ENCODE peak calls at places on chromosome 11, in ten cellular contexts. E is HCT116; G is activated CD8-positive, alpha-beta memory T cell treated with anti-CD3 and anti-CD28 coated beads, Interleukin-2, amount 50 U/mL, for 4 hours; V is GM23248; P is SHP77; W is H4; D is H7; J is stimulated activated CD4-positive, alpha-beta T cell treated with anti-CD3 and anti-CD28 coated beads, Interleukin-1b, Interleukin-23, amount 100 ng/mL, for 1 hour; R is activated T-cell treated with anti-CD3 and anti-CD28 coated beads, Interleukin-2, amount 50 U/mL, for 4 hours; S is T47D. T is an unnamed sample.

GRCh38 chr11:122782222-122782621 is 56.1 kb upstream of the CRTAM start:
- DNase-seq in E (no peak), G (no peak), V (no peak), P (no peak), W (no peak), D (no peak), J (no peak), R (no peak), S (no peak), T (no peak)

GRCh38 chr11:62593434-62594044 is 2.2 kb upstream of the TUT1 start:
- DNase-seq in E (no peak), G (peak; percentile 76), V (peak; percentile 88), P (peak; percentile 42), W (peak; percentile 67), D (peak; percentile 83), J (peak; percentile 62), R (peak; percentile 76), S (peak; percentile 93), T (peak; percentile 77)

GRCh38 chr11:45384711-45385241 is 98.6 kb upstream of the SYT13 start:
- DNase-seq in E (no peak), G (no peak), V (no peak), P (no peak), W (no peak), D (peak; percentile 48), J (no peak), R (no peak), S (no peak), T (no peak)

GRCh38 chr11:721913-722811 is 16.1 kb downstream of the EPS8L2 start:
- DNase-seq in E (no peak), G (peak; percentile 55), V (no peak), P (no peak), W (no peak), D (peak; percentile 78), J (no peak), R (peak; percentile 43), S (no peak), T (peak; percentile 54)

GRCh38 chr11:129041611-129042018 is 98.9 kb upstream of the TP53AIP1 start:
- DNase-seq in E (no peak), G (no peak), V (peak; percentile 59), P (no peak), W (no peak), D (no peak), J (no peak), R (no peak), S (peak; percentile 55), T (no peak)

GRCh38 chr11:71568707-71569349 is 3.5 kb downstream of the KRTAP5-10 start:
- DNase-seq in E (no peak), G (no peak), V (peak; percentile 47), P (no peak), W (no peak), D (peak; percentile 42), J (no peak), R (no peak), S (no peak), T (no peak)

GRCh38 chr11:67276821-67277230 is 10.6 kb downstream of the GRK2 start:
- DNase-seq in E (no peak), G (no peak), V (peak; percentile 84), P (peak; percentile 81), W (no peak), D (peak; percentile 83), J (no peak), R (no peak), S (no peak), T (no peak)

GRCh38 chr11:18774801-18775200 is 16.8 kb downstream of the PTPN5 start:
- DNase-seq in E (no peak), G (no peak), V (no peak), P (no peak), W (no peak), D (no peak), J (no peak), R (no peak), S (no peak), T (no peak)

GRCh38 chr11:12005476-12005875 is 3.0 kb downstream of the DKK3 start:
- DNase-seq in E (no peak), G (no peak), V (peak; percentile 87), P (no peak), W (peak; percentile 55), D (no peak), J (no peak), R (no peak), S (no peak), T (no peak)

GRCh38 chr11:27487706-27488105 is 15.1 kb upstream of the LGR4 start:
- DNase-seq in E (no peak), G (no peak), V (no peak), P (no peak), W (no peak), D (no peak), J (no peak), R (no peak), S (no peak), T (no peak)

GRCh38 chr11:8810331-8811301 is 100.4 kb upstream of the AKIP1 start:
- DNase-seq in E (no peak), G (no peak), V (peak; percentile 90), P (no peak), W (no peak), D (peak; percentile 92), J (no peak), R (no peak), S (no peak), T (no peak)

GRCh38 chr11:59791639-59792038 is 18.9 kb downstream of the MRPL16 start:
- DNase-seq in E (no peak), G (no peak), V (no peak), P (no peak), W (no peak), D (no peak), J (no peak), R (no peak), S (peak; percentile 31), T (no peak)

GRCh38 chr11:31237819-31238771 is 131.4 kb downstream of the DCDC1 start:
- DNase-seq in E (no peak), G (no peak), V (peak; percentile 54), P (no peak), W (peak; percentile 36), D (no peak), J (no peak), R (no peak), S (no peak), T (no peak)

GRCh38 chr11:18726040-18726439 is at the start of gene IGSF22:
- DNase-seq in E (no peak), G (no peak), V (no peak), P (no peak), W (no peak), D (peak; percentile 66), J (no peak), R (no peak), S (no peak), T (no peak)

GRCh38 chr11:119190531-119190930 is 5.3 kb downstream of the NHERF4 start:
- DNase-seq in E (no peak), G (no peak), V (no peak), P (no peak), W (no peak), D (peak; percentile 41), J (no peak), R (no peak), S (no peak), T (no peak)

GRCh38 chr11:62017878-62018642 is 50.6 kb upstream of the FTH1 start:
- DNase-seq in E (no peak), G (no peak), V (no peak), P (no peak), W (no peak), D (no peak), J (no peak), R (no peak), S (no peak), T (no peak)

GRCh38 chr11:134761926-134762247 is 349.8 kb upstream of the B3GAT1 start:
- DNase-seq in E (no peak), G (no peak), V (no peak), P (no peak), W (no peak), D (no peak), J (no peak), R (no peak), S (no peak), T (no peak)

GRCh38 chr11:5736396-5736795 is at the start of gene OR56B1:
- DNase-seq in E (no peak), G (no peak), V (peak; percentile 18), P (no peak), W (no peak), D (no peak), J (no peak), R (no peak), S (no peak), T (no peak)

GRCh38 chr11:67136156-67136555 is 17.1 kb downstream of the KDM2A start:
- DNase-seq in E (no peak), G (no peak), V (no peak), P (no peak), W (no peak), D (no peak), J (no peak), R (no peak), S (no peak), T (no peak)

GRCh38 chr11:74620537-74620936 is 28.2 kb downstream of the POLD3 start:
- DNase-seq in E (no peak), G (no peak), V (no peak), P (no peak), W (no peak), D (no peak), J (no peak), R (no peak), S (no peak), T (no peak)

GRCh38 chr11:19546325-19546724 is 166.3 kb upstream of the NAV2 start:
- DNase-seq in E (no peak), G (no peak), V (peak; percentile 64), P (no peak), W (no peak), D (peak; percentile 56), J (no peak), R (no peak), S (no peak), T (no peak)

GRCh38 chr11:63503492-63503891 is 2.4 kb upstream of the LGALS12 start:
- DNase-seq in E (no peak), G (no peak), V (no peak), P (no peak), W (no peak), D (no peak), J (no peak), R (no peak), S (no peak), T (no peak)

GRCh38 chr11:87097582-87097981 is 59.8 kb downstream of the TMEM135 start:
- DNase-seq in E (peak; percentile 19), G (no peak), V (peak; percentile 29), P (peak; percentile 38), W (peak; percentile 36), D (peak; percentile 68), J (no peak), R (no peak), S (peak; percentile 72), T (peak; percentile 16)

GRCh38 chr11:61736310-61736709 is 16.1 kb upstream of the MYRF start:
- DNase-seq in E (no peak), G (no peak), V (no peak), P (no peak), W (no peak), D (no peak), J (no peak), R (no peak), S (no peak), T (no peak)

GRCh38 chr11:75273331-75273988 is 32.9 kb downstream of the TPBGL start:
- DNase-seq in E (no peak), G (no peak), V (no peak), P (no peak), W (no peak), D (no peak), J (no peak), R (no peak), S (no peak), T (no peak)

GRCh38 chr11:105443623-105444022 is 166.2 kb upstream of the GRIA4 start:
- DNase-seq in E (no peak), G (no peak), V (no peak), P (no peak), W (no peak), D (no peak), J (no peak), R (no peak), S (no peak), T (no peak)

T was measured in activated CD4-positive, alpha-beta T cell treated with anti-CD3 and anti-CD28 coated beads for 4 hours.